ENCODE peak calls at places on chromosomes 5 and 9, in nine cellular contexts. One of them, this sample, is unnamed.

GRCh38 chr5:150541895-150542294 is 34.0 kb downstream of the NDST1 start:
- DNase-seq in colonic mucosa: no peak
- DNase-seq in mesendoderm: no peak
- DNase-seq in ovary: no peak
- DNase-seq in pancreas: no peak
- DNase-seq in right lobe of liver: no peak
- DNase-seq in astrocyte: no peak
- DNase-seq in uterus: no peak
- DNase-seq in lower lobe of right lung: no peak
- DNase-seq in this sample: no peak

GRCh38 chr5:36635721-36636390 is 29.4 kb downstream of the SLC1A3 start:
- DNase-seq in astrocyte: no peak
- DNase-seq in pancreas: no peak
- DNase-seq in ovary: no peak
- DNase-seq in right lobe of liver: no peak
- DNase-seq in lower lobe of right lung: no peak
- DNase-seq in uterus: no peak
- DNase-seq in colonic mucosa: no peak
- DNase-seq in mesendoderm: peak; percentile 63
- DNase-seq in this sample: no peak

GRCh38 chr9:131728961-131729360 is 10.9 kb downstream of the RAPGEF1 start:
- DNase-seq in pancreas: no peak
- DNase-seq in lower lobe of right lung: no peak
- DNase-seq in ovary: no peak
- DNase-seq in colonic mucosa: no peak
- DNase-seq in astrocyte: no peak
- DNase-seq in mesendoderm: no peak
- DNase-seq in right lobe of liver: no peak
- DNase-seq in uterus: no peak
- DNase-seq in this sample: no peak

GRCh38 chr5:12237837-12238575 is 333.8 kb upstream of the CTNND2 start:
- DNase-seq in mesendoderm: peak; percentile 29
- DNase-seq in right lobe of liver: no peak
- DNase-seq in ovary: no peak
- DNase-seq in colonic mucosa: no peak
- DNase-seq in lower lobe of right lung: no peak
- DNase-seq in astrocyte: no peak
- DNase-seq in uterus: no peak
- DNase-seq in pancreas: no peak
- DNase-seq in this sample: no peak

GRCh38 chr5:171158581-171158980 is 150.5 kb upstream of the TLX3 start:
- DNase-seq in uterus: no peak
- DNase-seq in astrocyte: no peak
- DNase-seq in colonic mucosa: no peak
- DNase-seq in pancreas: no peak
- DNase-seq in right lobe of liver: no peak
- DNase-seq in lower lobe of right lung: no peak
- DNase-seq in mesendoderm: no peak
- DNase-seq in ovary: no peak
- DNase-seq in this sample: no peak

GRCh38 chr9:95505072-95505471 is 11.7 kb downstream of the PTCH1 start:
- DNase-seq in ovary: no peak
- DNase-seq in colonic mucosa: no peak
- DNase-seq in right lobe of liver: no peak
- DNase-seq in astrocyte: no peak
- DNase-seq in mesendoderm: peak; percentile 66
- DNase-seq in uterus: no peak
- DNase-seq in pancreas: no peak
- DNase-seq in lower lobe of right lung: no peak
- DNase-seq in this sample: no peak

GRCh38 chr9:136252846-136253245 is 7.2 kb upstream of the QSOX2 start:
- DNase-seq in pancreas: no peak
- DNase-seq in ovary: no peak
- DNase-seq in lower lobe of right lung: no peak
- DNase-seq in colonic mucosa: no peak
- DNase-seq in mesendoderm: no peak
- DNase-seq in astrocyte: no peak
- DNase-seq in right lobe of liver: no peak
- DNase-seq in uterus: no peak
- DNase-seq in this sample: no peak

GRCh38 chr9:116058421-116058820 is 95.2 kb upstream of the PAPPA start:
- DNase-seq in right lobe of liver: no peak
- DNase-seq in mesendoderm: no peak
- DNase-seq in pancreas: no peak
- DNase-seq in colonic mucosa: no peak
- DNase-seq in lower lobe of right lung: no peak
- DNase-seq in uterus: no peak
- DNase-seq in ovary: no peak
- DNase-seq in astrocyte: no peak
- DNase-seq in this sample: no peak

GRCh38 chr5:158819840-158820620 is 279.7 kb downstream of the EBF1 start:
- DNase-seq in lower lobe of right lung: no peak
- DNase-seq in mesendoderm: no peak
- DNase-seq in uterus: no peak
- DNase-seq in right lobe of liver: no peak
- DNase-seq in astrocyte: peak; percentile 91
- DNase-seq in pancreas: no peak
- DNase-seq in colonic mucosa: no peak
- DNase-seq in ovary: no peak
- DNase-seq in this sample: no peak

DNA sequence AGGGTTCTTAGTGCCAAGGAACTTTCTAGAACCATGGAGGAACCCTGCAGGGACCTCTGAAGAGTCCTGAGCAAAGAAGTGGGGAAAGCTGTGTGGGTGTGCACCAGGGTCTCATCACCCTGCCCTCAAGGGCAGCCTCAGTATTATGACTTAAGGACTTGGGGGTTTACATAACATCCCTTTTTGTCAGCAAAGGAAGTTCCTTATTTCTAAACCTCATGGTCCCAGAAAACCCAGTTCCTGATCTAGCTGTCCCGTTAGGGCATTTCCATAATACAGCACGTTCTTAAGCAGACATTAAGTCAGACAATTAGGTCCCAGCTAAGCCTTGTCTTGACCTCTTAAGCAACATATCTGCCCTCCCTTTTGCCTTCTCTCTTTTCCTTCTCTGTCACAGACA is 57.3 kb downstream of the DAPK1 start:
- DNase-seq in uterus: no peak
- DNase-seq in lower lobe of right lung: no peak
- DNase-seq in astrocyte: no peak
- DNase-seq in pancreas: no peak
- DNase-seq in right lobe of liver: no peak
- DNase-seq in mesendoderm: no peak
- DNase-seq in ovary: no peak
- DNase-seq in colonic mucosa: no peak
- DNase-seq in this sample: no peak
- H3K4me1 ChIP-seq in uterus: no peaks in the 10 kb centered on the region
- H3K4me1 ChIP-seq in lower lobe of right lung: peaks cover 56% of the 10 kb centered on the region
- H3K4me1 ChIP-seq in astrocyte: peaks cover 5% of the 10 kb centered on the region
- H3K4me1 ChIP-seq in pancreas: no peaks in the 10 kb centered on the region
- H3K4me1 ChIP-seq in right lobe of liver: no peaks in the 10 kb centered on the region
- H3K4me1 ChIP-seq in mesendoderm: no peaks in the 10 kb centered on the region
- H3K4me1 ChIP-seq in ovary: peaks cover 11% of the 10 kb centered on the region
- H3K4me1 ChIP-seq in colonic mucosa: no peaks in the 10 kb centered on the region
- H3K4me1 ChIP-seq in this sample: no peaks in the 10 kb centered on the region

DNA sequence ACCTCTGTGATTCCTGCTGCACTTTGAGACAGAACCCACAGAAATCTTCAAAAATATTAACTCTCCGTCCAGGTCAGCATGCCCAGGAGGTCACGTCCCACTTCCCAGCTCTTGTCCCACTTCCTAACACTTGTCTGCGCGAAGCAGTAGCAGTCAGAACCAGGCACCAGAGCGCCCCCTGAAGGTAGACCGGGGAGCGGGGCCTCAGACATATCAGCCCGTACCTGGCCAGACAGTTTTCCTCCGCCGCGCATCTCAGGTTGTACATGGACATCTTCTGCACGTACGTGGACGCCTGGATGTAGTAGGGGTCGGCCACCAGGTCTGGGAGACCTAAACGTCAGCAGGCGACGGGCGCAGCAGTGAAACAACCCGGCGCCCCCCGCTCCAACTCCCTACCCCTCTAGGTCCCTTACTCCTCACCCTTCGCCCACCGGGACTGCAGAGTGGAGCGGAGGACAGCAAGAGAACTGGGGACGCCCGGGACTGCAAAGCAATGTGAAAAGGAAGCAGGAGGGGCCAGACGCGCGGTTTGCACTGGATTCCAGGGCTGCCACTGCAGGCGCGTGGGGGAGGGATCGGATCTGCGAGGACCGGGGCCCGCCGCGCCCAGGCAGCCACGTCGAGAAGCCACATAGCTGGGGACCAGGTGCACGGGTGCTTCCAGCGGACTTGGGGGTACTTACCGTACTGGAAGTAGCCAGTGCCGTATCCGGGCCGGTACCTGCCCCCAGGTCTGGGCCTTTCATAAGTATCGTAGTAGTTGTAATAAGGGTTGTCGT is 1.2 kb downstream of the LOX start:
- DNase-seq in lower lobe of right lung: peak; percentile 79
- DNase-seq in colonic mucosa: peak; percentile 85
- DNase-seq in right lobe of liver: peak; percentile 61
- DNase-seq in pancreas: peak; percentile 77
- DNase-seq in ovary: peak; percentile 87
- DNase-seq in astrocyte: peak; percentile 67
- DNase-seq in mesendoderm: peak; percentile 85
- DNase-seq in uterus: peak; percentile 77
- DNase-seq in this sample: peak; percentile 88
- H3K4me3 ChIP-seq in lower lobe of right lung: peak overlapping the region; percentile 65
- H3K4me3 ChIP-seq in colonic mucosa: peak overlapping the region; percentile 49
- H3K4me3 ChIP-seq in right lobe of liver: peak overlapping the region; percentile 36
- H3K4me3 ChIP-seq in pancreas: peak overlapping the region; percentile 66
- H3K4me3 ChIP-seq in ovary: peak overlapping the region; percentile 52
- H3K4me3 ChIP-seq in astrocyte: peak overlapping the region; percentile 94
- H3K4me3 ChIP-seq in mesendoderm: peak overlapping the region; percentile 22
- H3K4me3 ChIP-seq in uterus: peak overlapping the region; percentile 52
- H3K4me3 ChIP-seq in this sample: peak overlapping the region; percentile 67

GRCh38 chr5:115736690-115737005 is 79.8 kb downstream of the CDO1 start:
- DNase-seq in colonic mucosa: no peak
- DNase-seq in mesendoderm: no peak
- DNase-seq in right lobe of liver: no peak
- DNase-seq in ovary: no peak
- DNase-seq in astrocyte: no peak
- DNase-seq in uterus: no peak
- DNase-seq in pancreas: no peak
- DNase-seq in lower lobe of right lung: no peak
- DNase-seq in this sample: no peak

GRCh38 chr5:115735108-115735998 is 81.1 kb downstream of the CDO1 start:
- DNase-seq in ovary: no peak
- DNase-seq in colonic mucosa: no peak
- DNase-seq in mesendoderm: no peak
- DNase-seq in right lobe of liver: peak; percentile 49
- DNase-seq in lower lobe of right lung: no peak
- DNase-seq in astrocyte: no peak
- DNase-seq in pancreas: no peak
- DNase-seq in uterus: no peak
- DNase-seq in this sample: no peak

GRCh38 chr5:115732026-115732425 is 84.4 kb downstream of the CDO1 start:
- DNase-seq in colonic mucosa: no peak
- DNase-seq in ovary: no peak
- DNase-seq in mesendoderm: no peak
- DNase-seq in right lobe of liver: no peak
- DNase-seq in astrocyte: no peak
- DNase-seq in uterus: no peak
- DNase-seq in pancreas: no peak
- DNase-seq in lower lobe of right lung: no peak
- DNase-seq in this sample: no peak

GRCh38 chr5:115736004-115736689 is 80.3 kb downstream of the CDO1 start:
- DNase-seq in lower lobe of right lung: no peak
- DNase-seq in mesendoderm: no peak
- DNase-seq in right lobe of liver: no peak
- DNase-seq in astrocyte: no peak
- DNase-seq in uterus: no peak
- DNase-seq in ovary: no peak
- DNase-seq in colonic mucosa: no peak
- DNase-seq in pancreas: no peak
- DNase-seq in this sample: no peak

DNA sequence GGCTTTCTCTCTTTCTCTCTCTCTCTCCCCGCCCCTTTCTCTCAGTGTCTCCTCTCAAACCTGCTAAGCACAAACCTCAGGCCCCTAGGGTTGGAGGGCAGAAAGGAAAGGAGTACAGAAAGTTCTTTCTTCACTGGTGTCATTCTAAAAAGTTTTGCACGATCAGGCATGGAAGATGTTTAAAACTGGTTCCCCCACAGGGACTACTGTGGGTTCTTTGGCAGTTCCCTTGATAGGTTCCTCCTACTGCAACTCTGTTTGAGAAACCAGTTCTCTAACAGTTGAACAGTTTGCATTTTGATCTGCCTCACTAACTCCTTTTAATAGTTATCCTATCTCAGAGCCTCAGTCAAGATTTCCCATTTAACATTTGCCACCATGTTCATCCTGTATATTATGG is 82.9 kb downstream of the CDO1 start:
- DNase-seq in astrocyte: no peak
- DNase-seq in right lobe of liver: no peak
- DNase-seq in mesendoderm: no peak
- DNase-seq in colonic mucosa: no peak
- DNase-seq in uterus: no peak
- DNase-seq in ovary: no peak
- DNase-seq in pancreas: no peak
- DNase-seq in lower lobe of right lung: no peak
- DNase-seq in this sample: no peak
- H3K27ac ChIP-seq in astrocyte: no peak overlapping the region
- H3K27ac ChIP-seq in right lobe of liver: no peak overlapping the region
- H3K27ac ChIP-seq in mesendoderm: no peak overlapping the region
- H3K27ac ChIP-seq in colonic mucosa: no peak overlapping the region
- H3K27ac ChIP-seq in uterus: no peak overlapping the region
- H3K27ac ChIP-seq in ovary: no peak overlapping the region
- H3K27ac ChIP-seq in pancreas: no peak overlapping the region
- H3K27ac ChIP-seq in lower lobe of right lung: no peak overlapping the region
- H3K27ac ChIP-seq in this sample: no peak overlapping the region

GRCh38 chr9:37998881-37999311 is 70.1 kb downstream of the SHB start:
- DNase-seq in pancreas: no peak
- DNase-seq in mesendoderm: no peak
- DNase-seq in lower lobe of right lung: peak; percentile 64
- DNase-seq in ovary: no peak
- DNase-seq in colonic mucosa: no peak
- DNase-seq in right lobe of liver: no peak
- DNase-seq in astrocyte: no peak
- DNase-seq in uterus: no peak
- DNase-seq in this sample: no peak

GRCh38 chr9:37996812-37997202 is 72.2 kb downstream of the SHB start:
- DNase-seq in mesendoderm: no peak
- DNase-seq in lower lobe of right lung: no peak
- DNase-seq in right lobe of liver: no peak
- DNase-seq in astrocyte: no peak
- DNase-seq in uterus: no peak
- DNase-seq in pancreas: no peak
- DNase-seq in colonic mucosa: no peak
- DNase-seq in ovary: no peak
- DNase-seq in this sample: no peak

GRCh38 chr9:37996050-37996811 is 72.8 kb downstream of the SHB start:
- DNase-seq in astrocyte: no peak
- DNase-seq in lower lobe of right lung: no peak
- DNase-seq in uterus: no peak
- DNase-seq in right lobe of liver: no peak
- DNase-seq in pancreas: no peak
- DNase-seq in mesendoderm: no peak
- DNase-seq in ovary: no peak
- DNase-seq in colonic mucosa: no peak
- DNase-seq in this sample: peak; percentile 87

GRCh38 chr9:37999501-38000189 is 69.4 kb downstream of the SHB start:
- DNase-seq in pancreas: no peak
- DNase-seq in colonic mucosa: no peak
- DNase-seq in right lobe of liver: no peak
- DNase-seq in mesendoderm: no peak
- DNase-seq in ovary: no peak
- DNase-seq in astrocyte: no peak
- DNase-seq in lower lobe of right lung: no peak
- DNase-seq in uterus: no peak
- DNase-seq in this sample: no peak

GRCh38 chr9:37997636-37998374 is 71.2 kb downstream of the SHB start:
- DNase-seq in uterus: no peak
- DNase-seq in pancreas: no peak
- DNase-seq in mesendoderm: no peak
- DNase-seq in right lobe of liver: no peak
- DNase-seq in astrocyte: no peak
- DNase-seq in colonic mucosa: no peak
- DNase-seq in lower lobe of right lung: no peak
- DNase-seq in ovary: no peak
- DNase-seq in this sample: no peak
- H3K4me1 ChIP-seq in uterus: no peaks in the 10 kb centered on the region
- H3K4me1 ChIP-seq in pancreas: no peaks in the 10 kb centered on the region
- H3K4me1 ChIP-seq in mesendoderm: peaks cover 3% of the 10 kb centered on the region
- H3K4me1 ChIP-seq in right lobe of liver: peaks cover 11% of the 10 kb centered on the region
- H3K4me1 ChIP-seq in astrocyte: peaks cover 36% of the 10 kb centered on the region
- H3K4me1 ChIP-seq in colonic mucosa: no peaks in the 10 kb centered on the region
- H3K4me1 ChIP-seq in lower lobe of right lung: peaks cover 55% of the 10 kb centered on the region
- H3K4me1 ChIP-seq in ovary: peaks cover 3% of the 10 kb centered on the region
- H3K4me1 ChIP-seq in this sample: peaks cover 23% of the 10 kb centered on the region

This sample was measured in right cardiac atrium.